ENCODE peak calls at places on chromosomes 4 and X, in eight cellular contexts. One of them, this sample, is unnamed.

GRCh38 chr4:7073526-7074390 is 5.9 kb upstream of the GRPEL1 start:
- DNase-seq in RWPE1: peak
- DNase-seq in MM.1S: peak
- DNase-seq in brain microvascular endothelial cell: peak
- DNase-seq in upper lobe of left lung: no peak
- DNase-seq in tibial artery: peak
- DNase-seq in heart right ventricle: no peak
- DNase-seq in endothelial cell of umbilical vein: peak
- DNase-seq in this sample: peak

GRCh38 chr4:85867281-85867680 is 392.3 kb downstream of the ARHGAP24 start:
- DNase-seq in upper lobe of left lung: no peak
- DNase-seq in heart right ventricle: no peak
- DNase-seq in brain microvascular endothelial cell: no peak
- DNase-seq in MM.1S: no peak
- DNase-seq in RWPE1: no peak
- DNase-seq in endothelial cell of umbilical vein: no peak
- DNase-seq in tibial artery: no peak
- DNase-seq in this sample: no peak

GRCh38 chr4:95889662-95890061 is 49.8 kb downstream of the PDHA2 start:
- DNase-seq in upper lobe of left lung: no peak
- DNase-seq in MM.1S: no peak
- DNase-seq in heart right ventricle: no peak
- DNase-seq in RWPE1: no peak
- DNase-seq in tibial artery: no peak
- DNase-seq in endothelial cell of umbilical vein: no peak
- DNase-seq in brain microvascular endothelial cell: peak
- DNase-seq in this sample: no peak

GRCh38 chr4:137510866-137511265 is 21.4 kb downstream of the PCDH18 start:
- DNase-seq in brain microvascular endothelial cell: peak
- DNase-seq in RWPE1: peak
- DNase-seq in MM.1S: no peak
- DNase-seq in tibial artery: no peak
- DNase-seq in endothelial cell of umbilical vein: peak
- DNase-seq in upper lobe of left lung: no peak
- DNase-seq in heart right ventricle: no peak
- DNase-seq in this sample: no peak

GRCh38 chrX:153306527-153307115 is 14.9 kb downstream of the PNMA6F start:
- DNase-seq in endothelial cell of umbilical vein: no peak
- DNase-seq in brain microvascular endothelial cell: no peak
- DNase-seq in upper lobe of left lung: peak
- DNase-seq in MM.1S: no peak
- DNase-seq in heart right ventricle: no peak
- DNase-seq in tibial artery: no peak
- DNase-seq in RWPE1: no peak
- DNase-seq in this sample: no peak

GRCh38 chr4:169660929-169661328 is 40.6 kb downstream of the CLCN3 start:
- DNase-seq in endothelial cell of umbilical vein: no peak
- DNase-seq in MM.1S: no peak
- DNase-seq in RWPE1: no peak
- DNase-seq in heart right ventricle: no peak
- DNase-seq in tibial artery: no peak
- DNase-seq in upper lobe of left lung: no peak
- DNase-seq in brain microvascular endothelial cell: no peak
- DNase-seq in this sample: no peak

GRCh38 chrX:40581333-40581910 is 652 bp downstream of the ATP6AP2 start:
- DNase-seq in upper lobe of left lung: no peak
- DNase-seq in brain microvascular endothelial cell: peak
- DNase-seq in MM.1S: peak
- DNase-seq in RWPE1: peak
- DNase-seq in tibial artery: no peak
- DNase-seq in endothelial cell of umbilical vein: peak
- DNase-seq in heart right ventricle: no peak
- DNase-seq in this sample: no peak

GRCh38 chr4:185889566-185889965 is 77.6 kb upstream of the SORBS2 start:
- DNase-seq in tibial artery: no peak
- DNase-seq in upper lobe of left lung: no peak
- DNase-seq in MM.1S: no peak
- DNase-seq in RWPE1: no peak
- DNase-seq in heart right ventricle: no peak
- DNase-seq in endothelial cell of umbilical vein: no peak
- DNase-seq in brain microvascular endothelial cell: no peak
- DNase-seq in this sample: no peak

GRCh38 chr4:160510925-160511324 is 1408.0 kb downstream of the RAPGEF2 start:
- DNase-seq in heart right ventricle: no peak
- DNase-seq in brain microvascular endothelial cell: peak
- DNase-seq in tibial artery: no peak
- DNase-seq in upper lobe of left lung: no peak
- DNase-seq in RWPE1: peak
- DNase-seq in MM.1S: no peak
- DNase-seq in endothelial cell of umbilical vein: no peak
- DNase-seq in this sample: no peak

GRCh38 chrX:154458954-154459829 is 1.1 kb downstream of the PLXNA3 start:
- DNase-seq in brain microvascular endothelial cell: no peak
- DNase-seq in heart right ventricle: peak
- DNase-seq in endothelial cell of umbilical vein: no peak
- DNase-seq in tibial artery: peak
- DNase-seq in upper lobe of left lung: no peak
- DNase-seq in MM.1S: peak
- DNase-seq in RWPE1: no peak
- DNase-seq in this sample: no peak

GRCh38 chr4:30721353-30722091 is 1.4 kb downstream of the PCDH7 start:
- DNase-seq in upper lobe of left lung: peak
- DNase-seq in heart right ventricle: peak
- DNase-seq in endothelial cell of umbilical vein: peak
- DNase-seq in RWPE1: peak
- DNase-seq in tibial artery: peak
- DNase-seq in brain microvascular endothelial cell: no peak
- DNase-seq in MM.1S: no peak
- DNase-seq in this sample: peak

GRCh38 chr4:30724217-30724616 is 4.0 kb downstream of the PCDH7 start:
- DNase-seq in endothelial cell of umbilical vein: peak
- DNase-seq in MM.1S: no peak
- DNase-seq in upper lobe of left lung: no peak
- DNase-seq in heart right ventricle: no peak
- DNase-seq in RWPE1: no peak
- DNase-seq in tibial artery: no peak
- DNase-seq in brain microvascular endothelial cell: no peak
- DNase-seq in this sample: no peak

GRCh38 chr4:30722916-30723270 is 2.7 kb downstream of the PCDH7 start:
- DNase-seq in brain microvascular endothelial cell: no peak
- DNase-seq in RWPE1: no peak
- DNase-seq in MM.1S: no peak
- DNase-seq in tibial artery: peak
- DNase-seq in heart right ventricle: no peak
- DNase-seq in endothelial cell of umbilical vein: peak
- DNase-seq in upper lobe of left lung: peak
- DNase-seq in this sample: no peak

GRCh38 chr4:30720656-30721352 is 635 bp downstream of the PCDH7 start:
- DNase-seq in MM.1S: no peak
- DNase-seq in endothelial cell of umbilical vein: peak
- DNase-seq in RWPE1: peak
- DNase-seq in heart right ventricle: peak
- DNase-seq in brain microvascular endothelial cell: peak
- DNase-seq in upper lobe of left lung: peak
- DNase-seq in tibial artery: peak
- DNase-seq in this sample: peak

GRCh38 chr4:30722092-30722915 is 2.1 kb downstream of the PCDH7 start:
- DNase-seq in RWPE1: no peak
- DNase-seq in MM.1S: no peak
- DNase-seq in brain microvascular endothelial cell: no peak
- DNase-seq in upper lobe of left lung: peak
- DNase-seq in heart right ventricle: peak
- DNase-seq in endothelial cell of umbilical vein: peak
- DNase-seq in tibial artery: peak
- DNase-seq in this sample: peak
- TF ChIP-seq CTCF in RWPE1: peak
- TF ChIP-seq CTCF in MM.1S: no peak
- TF ChIP-seq CTCF in brain microvascular endothelial cell: no peak
- TF ChIP-seq CTCF in upper lobe of left lung: peak
- TF ChIP-seq CTCF in heart right ventricle: no peak
- TF ChIP-seq CTCF in endothelial cell of umbilical vein: no peak
- TF ChIP-seq CTCF in tibial artery: no peak
- TF ChIP-seq CTCF in this sample: no peak

DNA sequence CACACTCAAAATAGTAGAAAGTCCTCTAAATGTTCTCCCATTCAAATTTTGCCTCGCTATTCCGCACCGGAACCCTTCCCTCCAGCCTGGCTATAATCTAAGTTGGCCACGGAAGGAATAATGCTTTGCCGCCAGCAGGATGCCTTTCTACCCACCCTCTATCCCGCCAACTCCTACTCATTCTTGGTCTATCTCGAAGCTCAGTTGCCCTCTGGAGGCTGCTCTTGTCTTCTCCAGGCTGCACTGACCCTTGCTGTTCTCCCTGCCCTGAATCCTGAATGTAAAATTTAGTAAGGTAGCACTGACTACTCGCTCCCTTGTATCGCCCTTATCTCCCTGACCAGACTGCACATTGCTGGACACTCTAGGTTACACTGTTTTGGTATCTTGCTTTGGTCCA is 212.4 kb downstream of the MGST2 start:
- DNase-seq in tibial artery: no peak
- DNase-seq in brain microvascular endothelial cell: no peak
- DNase-seq in RWPE1: no peak
- DNase-seq in upper lobe of left lung: no peak
- DNase-seq in MM.1S: no peak
- DNase-seq in heart right ventricle: no peak
- DNase-seq in endothelial cell of umbilical vein: no peak
- DNase-seq in this sample: no peak
- TF ChIP-seq CTCF in tibial artery: no peak
- TF ChIP-seq CTCF in brain microvascular endothelial cell: no peak
- TF ChIP-seq CTCF in RWPE1: no peak
- TF ChIP-seq CTCF in upper lobe of left lung: no peak
- TF ChIP-seq CTCF in MM.1S: no peak
- TF ChIP-seq CTCF in heart right ventricle: peak
- TF ChIP-seq CTCF in endothelial cell of umbilical vein: no peak
- TF ChIP-seq CTCF in this sample: no peak

GRCh38 chr4:144748814-144749555 is 103.0 kb downstream of the HHIP start:
- DNase-seq in endothelial cell of umbilical vein: no peak
- DNase-seq in tibial artery: no peak
- DNase-seq in MM.1S: no peak
- DNase-seq in brain microvascular endothelial cell: no peak
- DNase-seq in upper lobe of left lung: no peak
- DNase-seq in heart right ventricle: no peak
- DNase-seq in RWPE1: no peak
- DNase-seq in this sample: no peak

GRCh38 chr4:144750348-144750747 is 104.4 kb downstream of the HHIP start:
- DNase-seq in upper lobe of left lung: no peak
- DNase-seq in heart right ventricle: no peak
- DNase-seq in RWPE1: no peak
- DNase-seq in MM.1S: no peak
- DNase-seq in tibial artery: no peak
- DNase-seq in endothelial cell of umbilical vein: no peak
- DNase-seq in brain microvascular endothelial cell: no peak
- DNase-seq in this sample: no peak

GRCh38 chr4:144757969-144758368 is 112.0 kb downstream of the HHIP start:
- DNase-seq in MM.1S: no peak
- DNase-seq in endothelial cell of umbilical vein: no peak
- DNase-seq in tibial artery: no peak
- DNase-seq in heart right ventricle: no peak
- DNase-seq in brain microvascular endothelial cell: no peak
- DNase-seq in upper lobe of left lung: no peak
- DNase-seq in RWPE1: no peak
- DNase-seq in this sample: no peak

GRCh38 chr4:144754562-144755410 is 108.8 kb downstream of the HHIP start:
- DNase-seq in brain microvascular endothelial cell: peak
- DNase-seq in RWPE1: no peak
- DNase-seq in MM.1S: peak
- DNase-seq in tibial artery: no peak
- DNase-seq in upper lobe of left lung: no peak
- DNase-seq in endothelial cell of umbilical vein: peak
- DNase-seq in heart right ventricle: no peak
- DNase-seq in this sample: peak
- TF ChIP-seq CTCF in brain microvascular endothelial cell: peak
- TF ChIP-seq CTCF in RWPE1: no peak
- TF ChIP-seq CTCF in MM.1S: peak
- TF ChIP-seq CTCF in tibial artery: no peak
- TF ChIP-seq CTCF in upper lobe of left lung: no peak
- TF ChIP-seq CTCF in endothelial cell of umbilical vein: peak
- TF ChIP-seq CTCF in heart right ventricle: peak
- TF ChIP-seq CTCF in this sample: no peak

DNA sequence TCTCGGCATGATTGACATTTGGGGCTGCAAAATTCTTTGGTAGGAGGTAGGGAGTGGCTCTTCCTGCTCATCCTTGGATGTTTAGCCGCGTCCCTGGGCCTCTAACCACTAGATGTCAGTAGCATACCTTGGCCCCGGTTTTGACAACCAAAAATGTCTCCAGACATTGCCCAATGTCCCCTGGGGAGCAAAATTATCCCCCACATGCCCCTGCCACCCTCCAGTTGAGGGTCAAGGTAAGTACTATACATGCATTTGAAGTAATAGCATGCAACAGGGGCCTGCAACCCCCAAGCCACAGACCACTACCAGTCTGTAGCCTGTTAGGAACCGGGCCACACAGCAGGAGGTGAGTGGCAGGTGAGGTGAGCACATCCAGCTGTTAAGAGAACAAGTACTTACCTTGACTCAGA is 17.6 kb upstream of the KIAA1210 start:
- DNase-seq in endothelial cell of umbilical vein: no peak
- DNase-seq in RWPE1: peak
- DNase-seq in tibial artery: no peak
- DNase-seq in heart right ventricle: no peak
- DNase-seq in upper lobe of left lung: no peak
- DNase-seq in MM.1S: no peak
- DNase-seq in brain microvascular endothelial cell: no peak
- DNase-seq in this sample: no peak
- TF ChIP-seq CTCF in endothelial cell of umbilical vein: peak
- TF ChIP-seq CTCF in RWPE1: no peak
- TF ChIP-seq CTCF in tibial artery: no peak
- TF ChIP-seq CTCF in heart right ventricle: peak
- TF ChIP-seq CTCF in upper lobe of left lung: no peak
- TF ChIP-seq CTCF in MM.1S: peak
- TF ChIP-seq CTCF in brain microvascular endothelial cell: peak
- TF ChIP-seq CTCF in this sample: peak

This sample was measured in GM13976.